ENCODE peak calls at places on chromosomes 3 and 15, in six cellular contexts. J, L, B, U, S and Y are unnamed samples.

GRCh38 chr3:134496481-134497071 is 10.7 kb downstream of the CEP63 start:
- DNase-seq in J (peak), L (no peak), B (peak), U (no peak), S (no peak), Y (peak)

GRCh38 chr3:53724566-53724965 is 121.7 kb downstream of the CHDH start:
- DNase-seq in J (no peak), L (no peak), B (no peak), U (no peak), S (no peak), Y (no peak)

GRCh38 chr15:44501768-44502366 is 35.1 kb upstream of the EIF3J start:
- DNase-seq in J (peak), L (no peak), B (peak), U (peak), S (no peak), Y (peak)

GRCh38 chr3:112984485-112984884 is 6.3 kb upstream of the GTPBP8 start:
- DNase-seq in J (peak), L (no peak), B (peak), U (no peak), S (peak), Y (no peak)

GRCh38 chr15:29638781-29639180 is 183.5 kb downstream of the TJP1 start:
- DNase-seq in J (no peak), L (no peak), B (peak), U (peak), S (no peak), Y (no peak)

GRCh38 chr3:13022348-13023250 is 50.6 kb downstream of the IQSEC1 start:
- DNase-seq in J (peak), L (no peak), B (no peak), U (peak), S (no peak), Y (no peak)

GRCh38 chr3:79341961-79342360 is 425.8 kb downstream of the ROBO1 start:
- DNase-seq in J (no peak), L (no peak), B (no peak), U (no peak), S (no peak), Y (no peak)

GRCh38 chr3:126124896-126125295 is 41.0 kb upstream of the SLC41A3 start:
- DNase-seq in J (no peak), L (peak), B (no peak), U (no peak), S (no peak), Y (no peak)

GRCh38 chr3:163785693-163786092 is 1292.6 kb downstream of the SI start:
- DNase-seq in J (no peak), L (no peak), B (no peak), U (no peak), S (no peak), Y (no peak)

GRCh38 chr15:79953951-79954444 is 17.0 kb downstream of the BCL2A1 start:
- DNase-seq in J (no peak), L (no peak), B (no peak), U (peak), S (no peak), Y (peak)

GRCh38 chr3:87855626-87856025 is 203.2 kb downstream of the CGGBP1 start:
- DNase-seq in J (no peak), L (no peak), B (peak), U (peak), S (no peak), Y (no peak)

GRCh38 chr3:20043825-20044224 is 3.6 kb downstream of the KAT2B start:
- DNase-seq in J (no peak), L (no peak), B (no peak), U (no peak), S (no peak), Y (no peak)

GRCh38 chr3:4801924-4802323 is 177.3 kb upstream of the BHLHE40 start:
- DNase-seq in J (no peak), L (no peak), B (no peak), U (no peak), S (no peak), Y (no peak)

GRCh38 chr15:40332138-40332781 is 8.5 kb downstream of the CCDC9B start:
- DNase-seq in J (no peak), L (no peak), B (no peak), U (no peak), S (no peak), Y (no peak)

GRCh38 chr3:58117561-58118305 is 93.0 kb downstream of the DNASE1L3 start:
- DNase-seq in J (no peak), L (no peak), B (no peak), U (peak), S (no peak), Y (no peak)

GRCh38 chr15:98169551-98169950 is 209.0 kb downstream of the ARRDC4 start:
- DNase-seq in J (no peak), L (no peak), B (no peak), U (no peak), S (peak), Y (no peak)

GRCh38 chr3:115100172-115100571 is 46.9 kb downstream of the ZBTB20 start:
- DNase-seq in J (peak), L (no peak), B (peak), U (peak), S (peak), Y (peak)

GRCh38 chr3:7309707-7310106 is 448.8 kb downstream of the GRM7 start:
- DNase-seq in J (no peak), L (peak), B (no peak), U (peak), S (no peak), Y (no peak)

GRCh38 chr3:16427309-16427965 is 86.1 kb downstream of the RFTN1 start:
- DNase-seq in J (no peak), L (no peak), B (peak), U (peak), S (no peak), Y (no peak)

GRCh38 chr15:42157381-42157780 is 945 bp upstream of the PLA2G4F start:
- DNase-seq in J (no peak), L (no peak), B (no peak), U (no peak), S (no peak), Y (no peak)

GRCh38 chr15:39273805-39274411 is 307.0 kb upstream of the THBS1 start:
- DNase-seq in J (no peak), L (no peak), B (peak), U (no peak), S (no peak), Y (no peak)

GRCh38 chr3:122857019-122857418 is 62.1 kb downstream of the SLC49A4 start:
- DNase-seq in J (no peak), L (no peak), B (peak), U (peak), S (no peak), Y (no peak)

GRCh38 chr15:30033211-30033610 is 49.5 kb upstream of the GOLGA8J start:
- DNase-seq in J (no peak), L (no peak), B (no peak), U (no peak), S (no peak), Y (no peak)

GRCh38 chr15:83850846-83851245 is 196.9 kb downstream of the ADAMTSL3 start:
- DNase-seq in J (no peak), L (no peak), B (peak), U (no peak), S (no peak), Y (no peak)

GRCh38 chr3:73433681-73434080 is 191.1 kb downstream of the PDZRN3 start:
- DNase-seq in J (no peak), L (no peak), B (peak), U (no peak), S (no peak), Y (no peak)

GRCh38 chr15:40096094-40096876 is 12.4 kb downstream of the BMF start:
- DNase-seq in J (peak), L (no peak), B (no peak), U (no peak), S (no peak), Y (no peak)

GRCh38 chr15:81189583-81190283 is 6.9 kb upstream of the IL16 start:
- DNase-seq in J (no peak), L (no peak), B (no peak), U (peak), S (no peak), Y (no peak)

GRCh38 chr3:182420741-182421140 is 372.6 kb upstream of the ATP11B start:
- DNase-seq in J (no peak), L (no peak), B (no peak), U (no peak), S (no peak), Y (no peak)

GRCh38 chr15:72970965-72971746 is 81.1 kb upstream of the NEO1 start:
- DNase-seq in J (no peak), L (no peak), B (peak), U (peak), S (no peak), Y (no peak)

GRCh38 chr15:35689266-35689665 is 143.3 kb upstream of the DPH6 start:
- DNase-seq in J (no peak), L (no peak), B (no peak), U (no peak), S (no peak), Y (no peak)

GRCh38 chr15:35690089-35690488 is 144.1 kb upstream of the DPH6 start:
- DNase-seq in J (no peak), L (no peak), B (no peak), U (no peak), S (no peak), Y (no peak)

GRCh38 chr15:35690698-35691116 is 144.7 kb upstream of the DPH6 start:
- DNase-seq in J (no peak), L (no peak), B (no peak), U (peak), S (no peak), Y (no peak)

GRCh38 chr15:35692256-35692867 is 146.4 kb upstream of the DPH6 start:
- DNase-seq in J (no peak), L (no peak), B (no peak), U (peak), S (no peak), Y (no peak)

DNA sequence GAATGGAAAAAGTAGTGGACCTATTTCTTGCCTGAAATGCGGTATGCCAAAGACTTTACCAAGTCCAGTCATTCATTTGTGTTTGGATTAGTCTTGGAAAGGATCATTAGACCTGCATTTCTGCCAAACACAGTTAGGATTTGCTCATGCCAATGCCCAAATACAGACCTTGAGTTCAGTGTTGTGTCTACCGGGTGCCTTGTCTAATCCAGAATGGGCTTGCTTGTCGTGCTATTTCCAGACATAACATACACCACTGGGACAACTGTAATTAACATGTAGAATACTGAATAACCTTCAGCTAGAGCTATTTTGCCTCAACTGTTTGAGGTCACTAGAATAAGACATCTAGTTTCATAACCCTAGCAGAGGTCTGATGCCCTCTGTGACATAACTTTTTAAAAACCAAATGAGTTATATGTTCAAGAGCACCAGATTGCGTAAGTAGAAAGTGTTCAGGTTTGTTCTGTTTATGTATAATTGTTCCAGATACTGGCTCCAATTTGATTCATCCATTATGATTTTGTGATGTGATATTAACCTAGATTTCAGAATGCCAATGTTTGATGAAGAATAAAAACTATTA is 145.3 kb upstream of the DPH6 start:
- DNase-seq in J (no peak), L (no peak), B (no peak), U (no peak), S (no peak), Y (no peak)
- H3K4me3 ChIP-seq in J (no peak), L (no peak), B (no peak), U (no peak), S (no peak), Y (no peak)

DNA sequence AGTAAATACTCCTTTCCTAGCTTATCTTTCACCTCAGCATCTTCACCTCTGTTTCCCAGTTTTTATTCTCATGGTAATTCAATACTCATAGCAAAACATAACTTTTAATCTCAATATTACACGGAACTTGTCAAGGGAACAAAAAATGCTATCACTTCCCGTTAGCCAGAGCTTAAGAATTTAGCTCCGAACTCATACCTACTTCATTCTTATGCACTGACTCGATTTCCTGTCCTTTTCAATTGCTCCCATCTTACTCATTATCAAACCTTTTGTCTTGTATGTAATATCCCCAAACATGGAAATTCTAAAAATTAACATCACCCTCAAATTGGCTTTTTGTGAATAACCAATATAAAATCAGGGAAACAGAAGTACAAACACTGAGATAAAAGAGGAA is 28.2 kb downstream of the MYEF2 start:
- DNase-seq in J (no peak), L (no peak), B (peak), U (peak), S (no peak), Y (no peak)
- H3K4me3 ChIP-seq in J (no peak), L (no peak), B (no peak), U (no peak), S (no peak), Y (no peak)

GRCh38 chr15:78047631-78048409 is 29.7 kb downstream of the TBC1D2B start:
- DNase-seq in J (no peak), L (no peak), B (no peak), U (peak), S (peak), Y (peak)
- H3K4me3 ChIP-seq in J (no peak), L (no peak), B (no peak), U (no peak), S (no peak), Y (peak)

DNA sequence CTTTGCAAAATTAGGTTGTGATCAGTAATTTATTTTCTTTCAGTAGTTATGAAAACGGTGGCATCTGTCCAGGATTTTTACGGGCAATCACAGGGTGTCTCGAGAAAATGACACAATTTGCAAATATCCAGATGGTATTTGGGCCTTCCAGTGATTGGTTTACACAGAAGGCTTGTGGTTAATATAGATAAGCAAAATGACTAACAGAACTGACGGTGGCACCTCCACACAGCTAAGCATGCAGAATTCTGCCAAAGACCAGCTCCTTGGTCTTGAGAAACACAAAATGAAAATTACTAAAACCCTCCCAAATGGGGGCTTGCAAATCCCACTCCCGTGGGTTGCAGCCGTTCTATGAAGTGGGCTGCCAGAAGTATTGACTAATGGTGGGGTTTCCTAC is 5.5 kb downstream of the ARHGEF3 start:
- DNase-seq in J (no peak), L (no peak), B (peak), U (peak), S (no peak), Y (no peak)
- H3K4me3 ChIP-seq in J (no peak), L (no peak), B (no peak), U (no peak), S (peak), Y (no peak)

DNA sequence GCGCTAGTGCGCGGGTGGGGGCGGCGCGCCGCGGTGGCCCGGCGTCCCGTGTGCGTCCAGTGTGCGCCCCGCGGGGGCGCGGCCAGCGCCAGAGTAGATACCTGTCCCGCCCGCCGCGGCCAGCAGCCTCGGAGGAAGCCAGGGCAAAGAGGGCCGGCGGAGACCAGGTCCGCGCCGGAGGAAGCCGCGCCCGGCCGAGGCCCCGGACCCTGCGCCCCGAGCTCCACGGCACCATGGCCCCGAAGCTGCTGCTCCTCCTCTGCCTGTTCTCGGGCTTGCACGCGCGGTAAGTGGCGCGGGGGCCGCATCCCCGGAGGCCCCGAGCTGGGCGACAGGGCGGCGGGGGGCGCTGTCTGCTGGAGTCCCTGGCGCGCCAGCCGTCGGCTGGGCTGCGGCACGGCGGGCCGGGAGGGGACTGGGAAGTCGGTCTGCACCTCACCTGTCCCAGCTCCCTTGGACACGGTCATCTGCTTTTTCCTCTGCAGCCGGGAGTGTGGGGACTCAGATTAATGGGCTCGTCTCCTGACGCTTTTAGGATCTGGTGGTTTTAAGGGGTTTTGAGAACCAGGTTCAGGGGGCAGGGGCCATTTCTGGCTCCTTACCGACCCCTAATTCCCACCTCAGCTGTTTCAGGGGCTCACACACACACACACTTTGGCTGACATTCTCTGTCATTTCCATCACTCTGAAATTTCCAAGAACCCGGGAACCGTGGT is 480 bp downstream of the GABRG3 start:
- DNase-seq in J (no peak), L (no peak), B (no peak), U (no peak), S (no peak), Y (no peak)
- H3K4me3 ChIP-seq in J (no peak), L (peak), B (no peak), U (no peak), S (no peak), Y (no peak)

GRCh38 chr3:160224256-160224655 is 966 bp upstream of the C3orf80 start:
- DNase-seq in J (no peak), L (no peak), B (no peak), U (no peak), S (no peak), Y (no peak)
- H3K4me3 ChIP-seq in J (no peak), L (no peak), B (no peak), U (no peak), S (no peak), Y (no peak)

DNA sequence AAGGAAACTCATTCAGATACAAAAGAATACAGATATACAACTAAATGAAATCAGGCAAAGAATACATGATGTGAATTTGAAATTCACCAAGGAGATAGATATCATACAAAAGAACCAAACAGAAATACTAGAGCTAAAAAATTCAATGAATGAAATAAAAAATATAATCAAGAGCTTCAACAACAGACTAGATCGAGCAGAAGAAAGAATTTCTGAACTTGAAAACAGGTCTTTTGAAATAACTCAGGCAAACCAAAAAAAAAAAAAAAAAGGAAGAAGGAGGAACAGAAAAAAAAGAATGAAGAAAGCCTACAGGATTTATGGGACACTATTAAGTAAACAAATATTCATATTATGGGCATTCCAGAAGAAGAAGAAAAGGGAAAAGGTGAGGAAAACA is 137.8 kb downstream of the DMXL2 start:
- DNase-seq in J (no peak), L (no peak), B (no peak), U (no peak), S (no peak), Y (no peak)
- H3K4me3 ChIP-seq in J (no peak), L (no peak), B (no peak), U (no peak), S (no peak), Y (no peak)